ENCODE peak calls at places on chromosomes 5 and 9, in five cellular contexts. One of them, this sample, is unnamed.

GRCh38 chr5:1514027-1514818 is 9.5 kb downstream of the LPCAT1 start:
- DNase-seq in neuronal stem cell: no peak
- DNase-seq in H1: no peak
- DNase-seq in H9: peak; percentile 40
- DNase-seq in mesenchymal stem cell: no peak
- DNase-seq in this sample: peak; percentile 87

GRCh38 chr9:100204796-100205195 is 105.8 kb downstream of the INVS start:
- DNase-seq in mesenchymal stem cell: no peak
- DNase-seq in H1: no peak
- DNase-seq in neuronal stem cell: no peak
- DNase-seq in H9: no peak
- DNase-seq in this sample: no peak

GRCh38 chr5:14211818-14212799 is 69.0 kb downstream of the TRIO start:
- DNase-seq in neuronal stem cell: no peak
- DNase-seq in H1: no peak
- DNase-seq in mesenchymal stem cell: no peak
- DNase-seq in H9: no peak
- DNase-seq in this sample: no peak

GRCh38 chr9:38254151-38254550 is 138.4 kb upstream of the ALDH1B1 start:
- DNase-seq in H1: no peak
- DNase-seq in neuronal stem cell: no peak
- DNase-seq in mesenchymal stem cell: no peak
- DNase-seq in H9: no peak
- DNase-seq in this sample: no peak

GRCh38 chr5:23977996-23978395 is 470.6 kb downstream of the PRDM9 start:
- DNase-seq in H9: peak; percentile 84
- DNase-seq in neuronal stem cell: no peak
- DNase-seq in H1: peak; percentile 92
- DNase-seq in mesenchymal stem cell: peak; percentile 8
- DNase-seq in this sample: no peak

GRCh38 chr9:87662808-87663528 is 63.0 kb upstream of the CTSL start:
- DNase-seq in H9: peak; percentile 93
- DNase-seq in neuronal stem cell: peak; percentile 49
- DNase-seq in H1: peak; percentile 96
- DNase-seq in mesenchymal stem cell: peak; percentile 62
- DNase-seq in this sample: peak; percentile 68

GRCh38 chr5:84118551-84118950 is 266.1 kb downstream of the EDIL3 start:
- DNase-seq in neuronal stem cell: no peak
- DNase-seq in mesenchymal stem cell: no peak
- DNase-seq in H9: no peak
- DNase-seq in H1: no peak
- DNase-seq in this sample: no peak

GRCh38 chr5:12245429-12245828 is 341.2 kb upstream of the CTNND2 start:
- DNase-seq in H1: no peak
- DNase-seq in neuronal stem cell: no peak
- DNase-seq in H9: no peak
- DNase-seq in mesenchymal stem cell: no peak
- DNase-seq in this sample: peak; percentile 71

GRCh38 chr9:70480405-70480980 is 66.0 kb upstream of the KLF9 start:
- DNase-seq in H1: no peak
- DNase-seq in neuronal stem cell: no peak
- DNase-seq in mesenchymal stem cell: peak; percentile 99
- DNase-seq in H9: no peak
- DNase-seq in this sample: peak; percentile 17

GRCh38 chr5:135821061-135821781 is 13.2 kb upstream of the SLC25A48 start:
- DNase-seq in H1: no peak
- DNase-seq in mesenchymal stem cell: no peak
- DNase-seq in neuronal stem cell: no peak
- DNase-seq in H9: peak; percentile 87
- DNase-seq in this sample: no peak

GRCh38 chr5:15560421-15560820 is 60.4 kb downstream of the FBXL7 start:
- DNase-seq in H9: no peak
- DNase-seq in neuronal stem cell: no peak
- DNase-seq in H1: no peak
- DNase-seq in mesenchymal stem cell: no peak
- DNase-seq in this sample: no peak

GRCh38 chr5:133354323-133355161 is 257.8 kb downstream of the FSTL4 start:
- DNase-seq in H1: no peak
- DNase-seq in H9: no peak
- DNase-seq in mesenchymal stem cell: no peak
- DNase-seq in neuronal stem cell: no peak
- DNase-seq in this sample: peak; percentile 31

GRCh38 chr9:114606597-114607207 is 4.4 kb upstream of the TMEM268 start:
- DNase-seq in H1: no peak
- DNase-seq in H9: no peak
- DNase-seq in mesenchymal stem cell: peak; percentile 71
- DNase-seq in neuronal stem cell: no peak
- DNase-seq in this sample: no peak

GRCh38 chr5:147939431-147940114 is 33.2 kb upstream of the C5orf46 start:
- DNase-seq in H1: no peak
- DNase-seq in H9: no peak
- DNase-seq in mesenchymal stem cell: no peak
- DNase-seq in neuronal stem cell: no peak
- DNase-seq in this sample: peak; percentile 92

GRCh38 chr5:96869372-96869641 is 7.0 kb upstream of the ERAP2 start:
- DNase-seq in H9: no peak
- DNase-seq in neuronal stem cell: no peak
- DNase-seq in mesenchymal stem cell: no peak
- DNase-seq in H1: no peak
- DNase-seq in this sample: no peak

GRCh38 chr5:61575103-61575502 is 243.0 kb downstream of the ZSWIM6 start:
- DNase-seq in neuronal stem cell: peak; percentile 4
- DNase-seq in mesenchymal stem cell: peak; percentile 70
- DNase-seq in H9: no peak
- DNase-seq in H1: no peak
- DNase-seq in this sample: no peak

GRCh38 chr9:134653259-134654009 is 11.8 kb downstream of the COL5A1 start:
- DNase-seq in H9: no peak
- DNase-seq in neuronal stem cell: no peak
- DNase-seq in mesenchymal stem cell: no peak
- DNase-seq in H1: no peak
- DNase-seq in this sample: no peak

GRCh38 chr5:77426670-77427069 is 65.4 kb downstream of the WDR41 start:
- DNase-seq in mesenchymal stem cell: peak; percentile 70
- DNase-seq in H1: no peak
- DNase-seq in H9: no peak
- DNase-seq in neuronal stem cell: no peak
- DNase-seq in this sample: no peak

GRCh38 chr9:124298646-124299235 is 41.0 kb downstream of the NEK6 start:
- DNase-seq in mesenchymal stem cell: peak; percentile 71
- DNase-seq in H9: no peak
- DNase-seq in H1: no peak
- DNase-seq in neuronal stem cell: no peak
- DNase-seq in this sample: peak; percentile 91

GRCh38 chr9:132973713-132974112 is 4.8 kb upstream of the GFI1B start:
- DNase-seq in H9: no peak
- DNase-seq in neuronal stem cell: no peak
- DNase-seq in mesenchymal stem cell: peak; percentile 21
- DNase-seq in H1: no peak
- DNase-seq in this sample: no peak

DNA sequence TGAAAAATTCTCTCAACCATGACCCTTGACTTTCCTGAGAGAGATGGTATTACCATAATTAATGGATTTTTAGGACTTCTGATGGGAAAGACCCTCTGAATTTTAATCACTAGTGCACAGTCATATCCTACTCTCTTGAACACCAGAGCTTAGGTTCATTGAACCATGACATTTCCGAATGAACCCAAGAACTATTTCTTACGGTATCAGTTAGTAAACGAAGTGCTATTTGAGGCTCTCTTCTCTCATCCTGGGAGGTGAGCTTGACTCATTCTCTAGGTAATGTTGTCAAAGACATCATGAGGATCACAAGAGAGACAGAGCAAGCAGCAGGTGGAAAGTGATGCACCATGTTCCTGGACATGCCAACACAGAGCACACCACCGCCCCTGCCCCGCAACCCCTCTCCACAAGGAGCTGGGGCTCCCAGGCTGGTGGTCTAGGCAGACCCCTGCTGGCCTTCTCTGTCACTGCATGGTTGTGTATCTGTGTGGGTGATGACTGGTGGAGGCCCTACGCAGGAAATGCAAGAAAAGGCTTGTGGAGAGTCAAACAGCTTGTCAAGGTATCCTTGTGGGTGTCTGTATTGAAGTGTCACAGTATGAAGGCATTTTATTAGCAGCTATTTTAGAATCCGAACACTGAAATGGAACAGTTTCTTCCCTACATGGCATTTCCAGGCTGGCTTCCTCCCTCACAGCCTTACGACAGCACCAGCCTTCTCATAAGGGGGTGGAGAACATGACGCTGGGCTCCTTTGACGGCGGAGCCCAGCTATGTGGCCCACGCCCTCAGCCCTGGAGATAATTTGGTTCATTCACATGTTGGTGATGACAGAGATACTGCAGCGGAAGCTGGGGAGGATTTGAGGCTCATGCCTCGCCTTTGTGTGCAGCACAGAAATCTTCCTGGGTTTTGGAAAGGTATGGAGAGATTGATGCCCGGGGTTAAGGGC is 297.6 kb downstream of the NTRK2 start:
- DNase-seq in H9: peak; percentile 88
- DNase-seq in neuronal stem cell: no peak
- DNase-seq in mesenchymal stem cell: no peak
- DNase-seq in H1: peak; percentile 80
- DNase-seq in this sample: no peak
- H2BK12ac ChIP-seq in H9: no peak overlapping the region
- H2BK12ac ChIP-seq in neuronal stem cell: no peak overlapping the region
- H2BK12ac ChIP-seq in mesenchymal stem cell: no peak overlapping the region
- H2BK12ac ChIP-seq in H1: no peak overlapping the region
- H2BK12ac ChIP-seq in this sample: no peak overlapping the region

DNA sequence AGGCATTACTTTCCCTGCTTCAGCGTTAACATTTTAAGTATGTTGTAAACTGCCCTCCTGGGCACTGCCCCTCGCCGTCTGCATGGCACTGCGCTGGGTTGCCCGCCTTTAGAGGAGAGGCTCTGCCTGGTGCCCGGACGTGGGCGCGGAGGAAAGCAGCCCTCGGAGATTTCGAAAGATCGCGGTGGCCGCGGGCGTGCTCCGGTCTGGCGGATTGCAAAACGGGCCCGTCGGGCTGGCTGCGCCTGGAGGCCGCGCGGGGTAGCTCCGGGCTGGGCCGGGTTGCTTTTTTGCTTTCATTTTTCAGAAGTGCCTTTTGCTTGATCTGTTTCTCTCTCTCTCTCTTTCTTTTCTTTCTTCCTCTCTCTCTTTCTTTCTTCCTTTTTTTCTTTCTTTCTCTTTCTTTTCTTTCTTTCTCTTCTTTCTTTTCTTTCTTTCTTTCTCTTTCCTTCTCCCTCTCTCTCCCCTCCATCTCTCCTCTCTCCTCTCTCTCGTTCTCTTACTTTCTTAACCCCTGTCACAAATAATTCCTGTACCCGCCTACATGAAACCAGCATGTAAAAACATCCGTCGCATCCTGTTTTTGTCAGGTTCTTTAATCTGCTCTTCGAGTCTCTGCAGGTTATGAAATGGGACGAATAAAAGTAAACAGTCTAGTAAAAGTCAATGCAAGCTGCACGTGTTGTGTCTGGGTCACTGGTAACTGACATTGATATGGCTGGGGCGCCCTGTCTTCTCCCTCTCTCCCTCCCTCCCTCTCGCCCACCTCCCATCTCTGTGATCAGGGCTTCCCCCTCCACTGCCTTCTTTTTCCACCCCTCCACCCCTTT is 1.7 kb downstream of the FST start:
- DNase-seq in H1: peak; percentile 66
- DNase-seq in neuronal stem cell: peak; percentile 26
- DNase-seq in H9: peak; percentile 51
- DNase-seq in mesenchymal stem cell: peak; percentile 88
- DNase-seq in this sample: peak; percentile 94
- H4K8ac ChIP-seq in H1: peak overlapping the region; percentile 78
- H4K8ac ChIP-seq in neuronal stem cell: no peak overlapping the region
- H4K8ac ChIP-seq in H9: no peak overlapping the region
- H4K8ac ChIP-seq in mesenchymal stem cell: no peak overlapping the region
- H4K8ac ChIP-seq in this sample: peak overlapping the region; percentile 63

GRCh38 chr5:128083811-128084227 is 253 bp downstream of the SLC12A2 start:
- DNase-seq in mesenchymal stem cell: no peak
- DNase-seq in neuronal stem cell: no peak
- DNase-seq in H1: peak; percentile 81
- DNase-seq in H9: peak; percentile 65
- DNase-seq in this sample: no peak
- H2BK12ac ChIP-seq in mesenchymal stem cell: no peak overlapping the region
- H2BK12ac ChIP-seq in neuronal stem cell: no peak overlapping the region
- H2BK12ac ChIP-seq in H1: no peak overlapping the region
- H2BK12ac ChIP-seq in H9: no peak overlapping the region
- H2BK12ac ChIP-seq in this sample: no peak overlapping the region

GRCh38 chr5:139402561-139403158 is 1.2 kb downstream of the SPATA24 start:
- DNase-seq in mesenchymal stem cell: peak; percentile 26
- DNase-seq in H1: peak; percentile 77
- DNase-seq in H9: peak; percentile 68
- DNase-seq in neuronal stem cell: no peak
- DNase-seq in this sample: peak; percentile 53

GRCh38 chr5:139406960-139407359 is 3.1 kb upstream of the SPATA24 start:
- DNase-seq in H1: no peak
- DNase-seq in neuronal stem cell: no peak
- DNase-seq in H9: no peak
- DNase-seq in mesenchymal stem cell: no peak
- DNase-seq in this sample: no peak

GRCh38 chr5:139403787-139404483 is at the start of gene SPATA24:
- DNase-seq in neuronal stem cell: peak; percentile 93
- DNase-seq in mesenchymal stem cell: peak; percentile 99
- DNase-seq in H9: peak; percentile 98
- DNase-seq in H1: peak; percentile 95
- DNase-seq in this sample: peak; percentile 98

GRCh38 chr5:139403418-139403786 is 487 bp downstream of the SPATA24 start:
- DNase-seq in H9: no peak
- DNase-seq in neuronal stem cell: no peak
- DNase-seq in H1: no peak
- DNase-seq in mesenchymal stem cell: no peak
- DNase-seq in this sample: no peak

GRCh38 chr5:139404484-139404840 is 573 bp upstream of the SPATA24 start:
- DNase-seq in H9: no peak
- DNase-seq in neuronal stem cell: no peak
- DNase-seq in mesenchymal stem cell: no peak
- DNase-seq in H1: no peak
- DNase-seq in this sample: no peak
- H4K8ac ChIP-seq in H9: no peak overlapping the region
- H4K8ac ChIP-seq in neuronal stem cell: no peak overlapping the region
- H4K8ac ChIP-seq in mesenchymal stem cell: peak overlapping the region; percentile 47
- H4K8ac ChIP-seq in H1: no peak overlapping the region
- H4K8ac ChIP-seq in this sample: peak overlapping the region; percentile 15

DNA sequence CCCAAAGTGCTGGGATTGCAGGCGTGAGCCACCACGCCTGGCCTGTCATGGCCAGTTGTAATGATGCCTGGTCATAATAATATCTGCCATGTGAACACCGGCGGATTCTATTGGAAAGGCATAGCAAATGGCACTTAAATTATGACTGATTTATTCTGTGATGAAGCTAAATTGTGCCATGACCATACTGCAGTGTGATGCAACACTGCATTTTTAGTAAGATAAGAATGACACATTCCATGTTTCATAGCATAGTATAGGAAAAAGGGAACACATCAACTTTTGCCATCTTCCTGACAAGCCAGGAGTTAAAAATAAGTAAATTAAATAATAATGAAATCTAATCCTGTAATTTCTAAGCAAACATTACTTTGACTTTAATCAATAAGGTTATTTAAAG is 30.4 kb upstream of the BICD2 start:
- DNase-seq in neuronal stem cell: no peak
- DNase-seq in H9: no peak
- DNase-seq in H1: no peak
- DNase-seq in mesenchymal stem cell: no peak
- DNase-seq in this sample: no peak
- H2BK12ac ChIP-seq in neuronal stem cell: no peak overlapping the region
- H2BK12ac ChIP-seq in H9: no peak overlapping the region
- H2BK12ac ChIP-seq in H1: no peak overlapping the region
- H2BK12ac ChIP-seq in mesenchymal stem cell: no peak overlapping the region
- H2BK12ac ChIP-seq in this sample: no peak overlapping the region